ENCODE peak calls at places on chromosome 13, in five cellular contexts. One of them, this sample, is unnamed.

GRCh38 chr13:89832827-89833226 is 1514.7 kb upstream of the MIR17HG start:
- DNase-seq in A549: peak
- DNase-seq in HepG2: no peak
- DNase-seq in K562: no peak
- DNase-seq in GM12878: no peak
- DNase-seq in this sample: no peak

GRCh38 chr13:102793583-102794355 is 5.0 kb downstream of the POGLUT2 start:
- DNase-seq in A549: no peak
- DNase-seq in HepG2: no peak
- DNase-seq in K562: no peak
- DNase-seq in GM12878: no peak
- DNase-seq in this sample: no peak

GRCh38 chr13:63026285-63026797 is 1610.7 kb upstream of the PCDH20 start:
- DNase-seq in A549: no peak
- DNase-seq in HepG2: no peak
- DNase-seq in K562: no peak
- DNase-seq in GM12878: no peak
- DNase-seq in this sample: no peak

GRCh38 chr13:42762251-42762650 is 19.1 kb upstream of the FAM216B start:
- DNase-seq in A549: no peak
- DNase-seq in HepG2: no peak
- DNase-seq in K562: no peak
- DNase-seq in GM12878: no peak
- DNase-seq in this sample: no peak

GRCh38 chr13:45224181-45224580 is 23.3 kb upstream of the KCTD4 start:
- DNase-seq in A549: no peak
- DNase-seq in HepG2: no peak
- DNase-seq in K562: no peak
- DNase-seq in GM12878: no peak
- DNase-seq in this sample: no peak

GRCh38 chr13:99351772-99352171 is 44.6 kb upstream of the GPR183 start:
- DNase-seq in A549: no peak
- DNase-seq in HepG2: no peak
- DNase-seq in K562: no peak
- DNase-seq in GM12878: no peak
- DNase-seq in this sample: no peak

GRCh38 chr13:45925151-45925550 is 73.6 kb upstream of the SIAH3 start:
- DNase-seq in A549: no peak
- DNase-seq in HepG2: no peak
- DNase-seq in K562: peak
- DNase-seq in GM12878: no peak
- DNase-seq in this sample: no peak

GRCh38 chr13:32001392-32001768 is 30.2 kb upstream of the FRY start:
- DNase-seq in A549: peak
- DNase-seq in HepG2: peak
- DNase-seq in K562: peak
- DNase-seq in GM12878: no peak
- DNase-seq in this sample: peak

GRCh38 chr13:48818495-48818961 is 157.2 kb upstream of the FNDC3A start:
- DNase-seq in A549: peak
- DNase-seq in HepG2: no peak
- DNase-seq in K562: no peak
- DNase-seq in GM12878: no peak
- DNase-seq in this sample: no peak

GRCh38 chr13:29459818-29460335 is 135.6 kb downstream of the SLC7A1 start:
- DNase-seq in A549: no peak
- DNase-seq in HepG2: no peak
- DNase-seq in K562: peak
- DNase-seq in GM12878: no peak
- DNase-seq in this sample: no peak

GRCh38 chr13:26628706-26629105 is 71.2 kb downstream of the WASF3 start:
- DNase-seq in A549: peak
- DNase-seq in HepG2: peak
- DNase-seq in K562: peak
- DNase-seq in GM12878: no peak
- DNase-seq in this sample: peak

GRCh38 chr13:20969182-20969581 is 66.6 kb upstream of the XPO4 start:
- DNase-seq in A549: peak
- DNase-seq in HepG2: no peak
- DNase-seq in K562: no peak
- DNase-seq in GM12878: peak
- DNase-seq in this sample: no peak

GRCh38 chr13:51687928-51688714 is 103.9 kb downstream of the WDFY2 start:
- DNase-seq in A549: no peak
- DNase-seq in HepG2: peak
- DNase-seq in K562: no peak
- DNase-seq in GM12878: no peak
- DNase-seq in this sample: no peak

GRCh38 chr13:102839462-102839861 is 6.4 kb upstream of the ERCC5 start:
- DNase-seq in A549: no peak
- DNase-seq in HepG2: no peak
- DNase-seq in K562: no peak
- DNase-seq in GM12878: no peak
- DNase-seq in this sample: no peak

GRCh38 chr13:94599877-94600276 is 1.8 kb upstream of the GPR180 start:
- DNase-seq in A549: no peak
- DNase-seq in HepG2: peak
- DNase-seq in K562: no peak
- DNase-seq in GM12878: no peak
- DNase-seq in this sample: no peak

GRCh38 chr13:44407891-44408290 is 34.3 kb downstream of the SERP2 start:
- DNase-seq in A549: peak
- DNase-seq in HepG2: no peak
- DNase-seq in K562: no peak
- DNase-seq in GM12878: no peak
- DNase-seq in this sample: no peak

GRCh38 chr13:78187781-78188180 is 269.1 kb upstream of the EDNRB start:
- DNase-seq in A549: no peak
- DNase-seq in HepG2: no peak
- DNase-seq in K562: no peak
- DNase-seq in GM12878: no peak
- DNase-seq in this sample: no peak

GRCh38 chr13:108961542-108962125 is 332.2 kb downstream of the MYO16 start:
- DNase-seq in A549: peak
- DNase-seq in HepG2: peak
- DNase-seq in K562: peak
- DNase-seq in GM12878: peak
- DNase-seq in this sample: no peak

GRCh38 chr13:78593652-78594494 is 9.5 kb downstream of the POU4F1 start:
- DNase-seq in A549: no peak
- DNase-seq in HepG2: no peak
- DNase-seq in K562: no peak
- DNase-seq in GM12878: no peak
- DNase-seq in this sample: peak

GRCh38 chr13:105787518-105788085 is 747.9 kb downstream of the EFNB2 start:
- DNase-seq in A549: no peak
- DNase-seq in HepG2: no peak
- DNase-seq in K562: no peak
- DNase-seq in GM12878: no peak
- DNase-seq in this sample: no peak

GRCh38 chr13:76791290-76791664 is 94.9 kb downstream of the KCTD12 start:
- DNase-seq in A549: no peak
- DNase-seq in HepG2: no peak
- DNase-seq in K562: no peak
- DNase-seq in GM12878: no peak
- DNase-seq in this sample: no peak

GRCh38 chr13:52344108-52344507 is 61.9 kb downstream of the THSD1 start:
- DNase-seq in A549: no peak
- DNase-seq in HepG2: no peak
- DNase-seq in K562: no peak
- DNase-seq in GM12878: no peak
- DNase-seq in this sample: no peak

GRCh38 chr13:30581582-30581981 is 36.1 kb upstream of the USPL1 start:
- DNase-seq in A549: peak
- DNase-seq in HepG2: peak
- DNase-seq in K562: peak
- DNase-seq in GM12878: no peak
- DNase-seq in this sample: no peak

GRCh38 chr13:70255406-70255991 is 147.2 kb upstream of the KLHL1 start:
- DNase-seq in A549: no peak
- DNase-seq in HepG2: no peak
- DNase-seq in K562: no peak
- DNase-seq in GM12878: no peak
- DNase-seq in this sample: no peak

GRCh38 chr13:21242236-21242635 is 65.8 kb downstream of the MRPL57 start:
- DNase-seq in A549: no peak
- DNase-seq in HepG2: peak
- DNase-seq in K562: no peak
- DNase-seq in GM12878: no peak
- DNase-seq in this sample: peak

GRCh38 chr13:39565036-39565949 is 37.7 kb downstream of the LHFPL6 start:
- DNase-seq in A549: peak
- DNase-seq in HepG2: peak
- DNase-seq in K562: no peak
- DNase-seq in GM12878: no peak
- DNase-seq in this sample: peak

GRCh38 chr13:70985371-70985770 is 877.1 kb upstream of the KLHL1 start:
- DNase-seq in A549: no peak
- DNase-seq in HepG2: no peak
- DNase-seq in K562: no peak
- DNase-seq in GM12878: no peak
- DNase-seq in this sample: no peak

GRCh38 chr13:46866150-46866549 is 30.7 kb downstream of the HTR2A start:
- DNase-seq in A549: peak
- DNase-seq in HepG2: peak
- DNase-seq in K562: no peak
- DNase-seq in GM12878: no peak
- DNase-seq in this sample: peak

GRCh38 chr13:110195547-110196485 is 111.1 kb downstream of the COL4A1 start:
- DNase-seq in A549: no peak
- DNase-seq in HepG2: no peak
- DNase-seq in K562: no peak
- DNase-seq in GM12878: no peak
- DNase-seq in this sample: no peak

GRCh38 chr13:22883262-22883840 is 297.4 kb upstream of the SGCG start:
- DNase-seq in A549: no peak
- DNase-seq in HepG2: no peak
- DNase-seq in K562: no peak
- DNase-seq in GM12878: peak
- DNase-seq in this sample: no peak

GRCh38 chr13:18953139-18953930 is 228.3 kb downstream of the TUBA3C start:
- DNase-seq in A549: no peak
- DNase-seq in HepG2: no peak
- DNase-seq in K562: no peak
- DNase-seq in GM12878: no peak
- DNase-seq in this sample: no peak

DNA sequence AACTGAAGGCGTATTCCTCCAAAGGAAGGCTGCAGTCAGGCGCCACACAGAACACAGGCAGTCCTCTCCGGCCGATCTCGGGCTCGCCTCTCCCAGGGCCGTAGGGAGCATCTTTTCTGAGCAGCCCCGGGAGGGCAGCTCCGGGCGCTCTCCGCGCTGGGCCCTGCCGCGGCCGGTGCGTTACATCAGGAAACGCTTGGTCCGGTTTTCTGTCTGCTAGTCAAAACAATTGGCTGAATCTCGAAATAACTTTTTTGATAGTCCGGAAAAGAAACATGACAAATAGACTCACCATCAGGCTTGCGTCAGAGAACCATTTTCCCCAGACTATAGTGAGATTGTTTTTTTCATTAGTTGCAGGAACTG is 115.4 kb downstream of the KCNRG start:
- DNase-seq in A549: peak
- DNase-seq in HepG2: no peak
- DNase-seq in K562: no peak
- DNase-seq in GM12878: no peak
- DNase-seq in this sample: peak
- TF ChIP-seq ESRRA in A549: no peak
- TF ChIP-seq ESRRA in HepG2: no peak
- TF ChIP-seq ESRRA in K562: no peak
- TF ChIP-seq ESRRA in GM12878: no peak
- TF ChIP-seq ESRRA in this sample: no peak

DNA sequence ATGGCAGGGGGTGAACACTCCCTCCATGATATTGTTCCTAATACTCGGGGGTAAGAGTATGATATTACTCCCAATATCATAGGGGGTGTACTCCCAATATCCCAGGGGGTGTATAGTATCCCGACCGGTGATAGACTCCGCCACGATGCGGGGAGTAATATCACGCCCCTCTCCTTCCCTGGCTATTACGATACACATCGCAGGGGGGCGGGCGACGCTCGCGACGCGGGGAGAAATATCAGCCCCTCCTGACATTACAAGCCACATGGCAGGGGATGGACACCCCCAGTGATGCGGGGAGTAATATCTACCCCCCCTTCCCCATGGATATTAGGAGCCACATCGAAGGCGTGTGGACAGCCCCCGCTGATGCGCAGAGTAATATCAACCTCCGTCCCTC is 3.2 kb upstream of the RGCC start:
- DNase-seq in A549: no peak
- DNase-seq in HepG2: no peak
- DNase-seq in K562: no peak
- DNase-seq in GM12878: no peak
- DNase-seq in this sample: no peak
- TF ChIP-seq CTCF in A549: no peak
- TF ChIP-seq CTCF in HepG2: no peak
- TF ChIP-seq CTCF in K562: no peak
- TF ChIP-seq CTCF in GM12878: no peak
- TF ChIP-seq CTCF in this sample: no peak

GRCh38 chr13:113860579-113861432 is 3.1 kb downstream of the GAS6 start:
- DNase-seq in A549: no peak
- DNase-seq in HepG2: no peak
- DNase-seq in K562: peak
- DNase-seq in GM12878: no peak
- DNase-seq in this sample: peak
- TF ChIP-seq ESRRA in A549: no peak
- TF ChIP-seq ESRRA in HepG2: no peak
- TF ChIP-seq ESRRA in K562: no peak
- TF ChIP-seq ESRRA in GM12878: no peak
- TF ChIP-seq ESRRA in this sample: no peak

GRCh38 chr13:37049810-37050209 is 9.7 kb downstream of the SUPT20H start:
- DNase-seq in A549: no peak
- DNase-seq in HepG2: no peak
- DNase-seq in K562: no peak
- DNase-seq in GM12878: no peak
- DNase-seq in this sample: no peak
- TF ChIP-seq CTCF in A549: no peak
- TF ChIP-seq CTCF in HepG2: no peak
- TF ChIP-seq CTCF in K562: no peak
- TF ChIP-seq CTCF in GM12878: no peak
- TF ChIP-seq CTCF in this sample: peak

GRCh38 chr13:100533588-100534041 is 55.0 kb downstream of the GGACT start:
- DNase-seq in A549: no peak
- DNase-seq in HepG2: peak
- DNase-seq in K562: no peak
- DNase-seq in GM12878: no peak
- DNase-seq in this sample: no peak

GRCh38 chr13:100534147-100534818 is 54.3 kb downstream of the GGACT start:
- DNase-seq in A549: no peak
- DNase-seq in HepG2: no peak
- DNase-seq in K562: no peak
- DNase-seq in GM12878: no peak
- DNase-seq in this sample: no peak

GRCh38 chr13:100532090-100532766 is 56.4 kb downstream of the GGACT start:
- DNase-seq in A549: no peak
- DNase-seq in HepG2: no peak
- DNase-seq in K562: no peak
- DNase-seq in GM12878: no peak
- DNase-seq in this sample: no peak

GRCh38 chr13:100534911-100535310 is 53.7 kb downstream of the GGACT start:
- DNase-seq in A549: no peak
- DNase-seq in HepG2: no peak
- DNase-seq in K562: no peak
- DNase-seq in GM12878: no peak
- DNase-seq in this sample: no peak

GRCh38 chr13:100532836-100533435 is 55.7 kb downstream of the GGACT start:
- DNase-seq in A549: no peak
- DNase-seq in HepG2: no peak
- DNase-seq in K562: no peak
- DNase-seq in GM12878: no peak
- DNase-seq in this sample: no peak
- TF ChIP-seq ESRRA in A549: no peak
- TF ChIP-seq ESRRA in HepG2: no peak
- TF ChIP-seq ESRRA in K562: no peak
- TF ChIP-seq ESRRA in GM12878: no peak
- TF ChIP-seq ESRRA in this sample: no peak

This sample was measured in WTC11.